ENCODE peak calls at places on chromosomes 4 and X, in eight cellular contexts. S is dorsolateral prefrontal cortex, F is fibroblast of lung, D is brain microvascular endothelial cell, K is psoas muscle, G is prostate gland, I is transverse colon, E is esophagus squamous epithelium. J is an unnamed sample.

GRCh38 chr4:103449285-103449684 is 251.1 kb upstream of the CENPE start:
- DNase-seq in S (no peak), F (no peak), D (no peak), K (no peak), G (no peak), I (no peak), E (no peak), J (no peak)

GRCh38 chrX:153471663-153472280 is 1.4 kb upstream of the HAUS7 start:
- DNase-seq in S (no peak), F (peak), D (no peak), K (no peak), G (no peak), I (no peak), E (no peak), J (no peak)

GRCh38 chrX:46754450-46755075 is 4.4 kb downstream of the SLC9A7 start:
- DNase-seq in S (no peak), F (no peak), D (no peak), K (no peak), G (peak), I (no peak), E (no peak), J (no peak)

GRCh38 chr4:68162196-68162595 is 32.5 kb upstream of the TMPRSS11F start:
- DNase-seq in S (no peak), F (peak), D (no peak), K (no peak), G (no peak), I (no peak), E (no peak), J (no peak)

GRCh38 chrX:96615448-96615847 is 69.2 kb upstream of the DIAPH2 start:
- DNase-seq in S (no peak), F (no peak), D (no peak), K (no peak), G (no peak), I (no peak), E (no peak), J (no peak)

GRCh38 chrX:47752685-47753084 is 84.0 kb upstream of the ZNF81 start:
- DNase-seq in S (no peak), F (no peak), D (no peak), K (no peak), G (no peak), I (no peak), E (no peak), J (no peak)

GRCh38 chr4:2412534-2412884 is 5.9 kb downstream of the ZFYVE28 start:
- DNase-seq in S (no peak), F (no peak), D (no peak), K (no peak), G (no peak), I (peak), E (no peak), J (no peak)

GRCh38 chr4:38964942-38965775 is 67.0 kb downstream of the TMEM156 start:
- DNase-seq in S (no peak), F (no peak), D (no peak), K (no peak), G (no peak), I (no peak), E (no peak), J (no peak)

GRCh38 chrX:40871385-40872082 is 136.2 kb upstream of the MED14 start:
- DNase-seq in S (no peak), F (peak), D (no peak), K (no peak), G (no peak), I (no peak), E (no peak), J (no peak)

GRCh38 chr4:142721187-142721586 is 124.9 kb downstream of the INPP4B start:
- DNase-seq in S (no peak), F (peak), D (no peak), K (no peak), G (no peak), I (no peak), E (no peak), J (no peak)

GRCh38 chr4:106607566-106607965 is 239.0 kb upstream of the GIMD1 start:
- DNase-seq in S (no peak), F (no peak), D (no peak), K (no peak), G (no peak), I (no peak), E (no peak), J (no peak)

GRCh38 chr4:74715731-74716435 is 78.4 kb downstream of the BTC start:
- DNase-seq in S (no peak), F (no peak), D (no peak), K (no peak), G (no peak), I (no peak), E (no peak), J (no peak)

GRCh38 chr4:3045500-3045850 is 28.9 kb downstream of the HTT-AS start:
- DNase-seq in S (no peak), F (peak), D (peak), K (peak), G (no peak), I (peak), E (peak), J (peak)

GRCh38 chrX:70494441-70494840 is 49.8 kb downstream of the DLG3 start:
- DNase-seq in S (no peak), F (no peak), D (peak), K (no peak), G (no peak), I (no peak), E (no peak), J (no peak)

GRCh38 chr4:69800599-69800998 is 40.2 kb upstream of the SULT1B1 start:
- DNase-seq in S (no peak), F (peak), D (peak), K (no peak), G (no peak), I (no peak), E (no peak), J (no peak)

GRCh38 chr4:29276150-29276549 is 1444.0 kb upstream of the PCDH7 start:
- DNase-seq in S (no peak), F (no peak), D (no peak), K (no peak), G (no peak), I (no peak), E (no peak), J (no peak)

GRCh38 chrX:26411045-26411444 is 195.1 kb downstream of the MAGEB5 start:
- DNase-seq in S (no peak), F (no peak), D (no peak), K (no peak), G (no peak), I (no peak), E (no peak), J (no peak)

GRCh38 chr4:168200685-168201084 is 108.3 kb downstream of the ANXA10 start:
- DNase-seq in S (no peak), F (peak), D (peak), K (no peak), G (no peak), I (no peak), E (no peak), J (no peak)

GRCh38 chr4:121655320-121656268 is 41.2 kb downstream of the ANXA5 start:
- DNase-seq in S (no peak), F (peak), D (no peak), K (no peak), G (no peak), I (no peak), E (no peak), J (no peak)

GRCh38 chr4:122285285-122285684 is 93.5 kb upstream of the ADAD1 start:
- DNase-seq in S (no peak), F (peak), D (peak), K (no peak), G (no peak), I (no peak), E (no peak), J (no peak)

GRCh38 chr4:181819951-181820350 is 423.3 kb upstream of the TENM3 start:
- DNase-seq in S (no peak), F (peak), D (peak), K (no peak), G (no peak), I (no peak), E (no peak), J (no peak)

GRCh38 chr4:772776-773175 is 53.2 kb downstream of the CPLX1 start:
- DNase-seq in S (no peak), F (no peak), D (no peak), K (peak), G (no peak), I (no peak), E (no peak), J (no peak)

GRCh38 chr4:773214-773613 is 52.7 kb downstream of the CPLX1 start:
- DNase-seq in S (no peak), F (no peak), D (no peak), K (no peak), G (no peak), I (no peak), E (no peak), J (no peak)

GRCh38 chr4:770022-770421 is 55.9 kb downstream of the CPLX1 start:
- DNase-seq in S (no peak), F (no peak), D (no peak), K (no peak), G (no peak), I (no peak), E (no peak), J (no peak)

GRCh38 chr4:772118-772517 is 53.8 kb downstream of the CPLX1 start:
- DNase-seq in S (no peak), F (no peak), D (no peak), K (peak), G (no peak), I (no peak), E (no peak), J (no peak)

DNA sequence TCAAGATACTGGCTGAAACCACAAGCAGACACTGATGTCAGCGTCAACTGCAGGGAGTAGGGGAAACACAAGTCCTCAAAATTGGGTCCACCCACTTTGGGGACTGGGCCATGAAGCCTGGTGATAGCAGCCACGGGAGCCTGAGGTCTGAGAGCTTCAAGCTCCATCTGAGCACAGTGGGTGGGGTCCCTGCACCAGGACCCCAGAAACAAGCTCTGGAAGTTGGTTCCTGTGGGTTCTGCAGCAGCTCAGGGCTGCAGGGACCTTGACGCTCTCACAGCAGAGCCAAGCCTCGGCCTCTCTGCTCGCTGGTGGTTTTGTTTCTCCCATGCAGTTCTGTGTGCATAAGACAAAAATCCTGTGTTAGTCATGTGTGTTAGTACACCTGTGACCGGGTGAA is 54.5 kb downstream of the CPLX1 start:
- DNase-seq in S (no peak), F (no peak), D (no peak), K (no peak), G (no peak), I (no peak), E (no peak), J (no peak)
- H3K27ac ChIP-seq in S (peak), F (no peak), D (no peak), K (no peak), G (no peak), I (no peak), E (peak), J (peak)

DNA sequence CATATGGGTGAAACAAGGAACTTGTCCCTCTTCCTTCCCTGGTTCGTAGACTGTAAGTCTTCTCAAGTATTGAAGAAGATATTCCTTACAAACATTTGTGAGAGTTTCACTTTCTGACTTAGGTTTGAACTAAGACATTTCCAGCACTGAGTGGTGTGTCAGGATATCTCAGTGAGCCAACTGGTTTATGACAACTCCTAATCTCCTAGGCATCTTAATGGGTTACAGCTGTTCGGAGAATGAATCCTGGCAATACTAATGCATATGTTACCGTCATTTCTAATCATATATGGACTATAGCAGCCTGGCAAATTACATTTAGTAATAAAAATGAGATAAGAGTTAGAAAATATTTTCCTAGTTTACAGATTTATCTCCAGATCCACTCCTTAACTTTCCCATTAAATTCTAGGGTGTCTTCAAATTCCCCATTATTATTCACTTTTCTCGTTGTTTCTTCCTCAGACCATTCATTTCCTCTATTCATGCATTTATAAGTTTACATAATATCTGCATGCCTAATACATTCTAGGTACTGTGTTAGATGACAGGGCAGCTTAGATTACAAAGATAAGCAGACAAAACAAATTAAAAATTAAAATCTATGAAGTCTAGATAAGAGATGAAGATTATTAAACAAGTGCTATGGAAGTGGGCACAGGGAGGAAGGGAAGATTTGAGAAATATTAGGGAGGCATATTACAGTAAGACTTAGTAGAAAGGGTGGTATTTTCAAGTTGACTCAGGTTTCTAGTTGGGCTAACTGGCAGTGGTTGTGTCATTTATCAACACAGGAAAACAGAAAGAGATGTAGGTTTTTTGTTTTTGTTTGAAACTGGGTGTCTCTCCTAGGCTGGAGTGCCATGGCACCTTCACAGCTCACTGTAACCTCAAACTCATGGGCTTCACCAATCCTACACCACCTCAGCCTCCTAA is 173.9 kb downstream of the WDFY3 start:
- DNase-seq in S (no peak), F (no peak), D (no peak), K (no peak), G (no peak), I (no peak), E (no peak), J (no peak)
- H3K4me3 ChIP-seq in S (no peak), F (no peak), D (no peak), K (no peak), G (no peak), I (no peak), E (no peak), J (no peak)

DNA sequence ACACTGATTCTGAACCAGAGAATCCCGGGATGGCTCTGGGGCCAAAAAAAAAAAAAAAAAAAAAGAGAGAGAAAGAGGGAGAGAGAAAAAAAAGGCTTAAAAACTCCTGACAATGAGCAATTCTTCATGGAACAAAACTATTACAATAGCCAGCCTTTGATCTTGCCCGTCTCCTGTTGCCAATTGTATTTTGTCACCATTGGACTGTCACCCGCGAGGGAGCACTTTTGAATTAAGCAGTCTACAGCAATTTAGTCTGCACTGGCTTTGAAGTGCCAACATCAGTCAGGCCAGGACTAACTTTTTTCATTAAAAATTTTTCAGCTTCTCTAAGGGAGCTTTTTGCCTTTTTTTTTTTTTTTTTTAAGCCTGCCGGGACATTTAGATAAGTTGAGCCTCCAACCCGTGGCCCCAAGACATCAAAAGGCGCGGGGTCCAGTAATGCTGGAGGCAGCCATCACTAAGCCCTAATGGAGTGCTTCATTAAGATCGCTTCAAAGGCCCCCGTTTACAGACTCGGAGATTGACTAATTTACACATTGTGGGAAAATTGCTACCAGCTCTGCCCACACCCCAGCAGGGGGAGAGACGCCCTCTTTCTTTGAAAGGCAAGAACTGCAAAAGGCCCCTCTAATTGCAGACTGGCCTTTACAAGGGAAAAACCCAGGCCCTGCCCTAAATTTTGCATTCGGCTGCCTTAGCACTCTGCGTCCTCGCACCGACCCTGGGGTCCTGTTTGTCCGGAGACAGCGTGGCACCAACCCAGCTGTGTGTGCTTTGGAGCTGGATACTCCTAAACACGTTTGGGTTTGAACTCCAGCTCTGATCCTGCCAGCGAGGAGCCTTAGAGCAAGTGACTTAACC is 98.1 kb upstream of the MSX1 start:
- DNase-seq in S (no peak), F (no peak), D (no peak), K (no peak), G (no peak), I (no peak), E (no peak), J (no peak)
- TF ChIP-seq CTCF in S (peak), F (no peak), D (peak), K (no peak), G (no peak), I (no peak), E (no peak), J (no peak)

DNA sequence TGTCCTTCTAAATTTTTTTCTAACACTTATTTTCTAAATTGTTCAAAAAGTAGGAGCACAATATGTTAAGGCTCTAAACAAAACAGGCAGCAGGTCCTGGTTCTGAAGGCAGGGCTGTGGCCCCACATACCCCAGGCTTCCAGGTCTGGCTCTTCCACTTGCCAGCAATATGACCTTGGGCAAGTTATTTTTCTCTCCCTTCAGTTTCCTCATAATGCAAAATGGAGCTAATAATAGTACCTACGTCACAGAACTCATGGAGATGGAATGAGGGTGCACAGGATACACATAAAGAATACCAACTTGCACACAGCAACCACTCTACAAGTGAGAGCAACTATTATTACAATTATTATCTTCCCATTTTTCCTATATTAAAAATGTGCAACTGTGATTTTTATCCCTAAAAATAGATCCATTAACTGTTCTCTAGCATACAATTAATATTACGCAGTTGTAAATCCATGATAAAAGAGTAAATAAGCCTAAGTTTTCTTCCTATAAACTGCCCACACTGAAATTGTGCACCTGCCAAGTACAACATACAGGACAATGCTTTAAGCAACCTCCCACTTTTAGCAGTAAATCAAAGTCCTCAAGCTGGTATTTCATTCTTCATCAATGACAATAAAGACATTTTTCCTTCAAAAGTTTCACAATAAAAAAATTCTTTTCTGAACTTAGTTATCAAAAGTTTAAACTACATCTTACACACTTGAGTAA is 27.0 kb downstream of the OTUD4 start:
- DNase-seq in S (no peak), F (no peak), D (peak), K (no peak), G (no peak), I (no peak), E (no peak), J (no peak)
- H3K27ac ChIP-seq in S (no peak), F (no peak), D (peak), K (peak), G (no peak), I (no peak), E (no peak), J (peak)